ENCODE peak calls at places on chromosomes 13 and 19, in eight cellular contexts. C is tibial artery, R is AG10803, J is BE2C, E is thoracic aorta, A is Caco-2, F is brain microvascular endothelial cell, V is dorsolateral prefrontal cortex. O is an unnamed sample.
A peak's percentile ranks its signal among the peaks of the same experiment; 100 is the strongest.

GRCh38 chr19:58557253-58558065 is 952 bp downstream of the UBE2M start:
- DNase-seq in C (peak; percentile 64), R (no peak), J (no peak), E (no peak), A (no peak), F (no peak), V (no peak), O (no peak)

GRCh38 chr19:22604571-22605274 is 29.4 kb upstream of the ZNF492 start:
- DNase-seq in C (no peak), R (no peak), J (no peak), E (no peak), A (no peak), F (no peak), V (no peak), O (no peak)

GRCh38 chr13:32214073-32214472 is 101.1 kb downstream of the ZAR1L start:
- DNase-seq in C (no peak), R (no peak), J (no peak), E (no peak), A (no peak), F (no peak), V (no peak), O (no peak)

GRCh38 chr13:29707876-29708543 is 112.5 kb upstream of the SLC7A1 start:
- DNase-seq in C (no peak), R (peak; percentile 62), J (peak; percentile 82), E (no peak), A (peak; percentile 76), F (peak; percentile 45), V (no peak), O (peak; percentile 10)

GRCh38 chr13:36293497-36293896 is 4.1 kb downstream of the CCDC169 start:
- DNase-seq in C (no peak), R (no peak), J (no peak), E (no peak), A (no peak), F (no peak), V (no peak), O (no peak)

GRCh38 chr13:93364166-93364565 is 137.6 kb downstream of the GPC6 start:
- DNase-seq in C (no peak), R (no peak), J (no peak), E (no peak), A (no peak), F (peak; percentile 65), V (no peak), O (no peak)

GRCh38 chr13:67228909-67229308 is 1.2 kb downstream of the PCDH9 start:
- DNase-seq in C (no peak), R (no peak), J (no peak), E (no peak), A (no peak), F (no peak), V (peak; percentile 30), O (no peak)

GRCh38 chr13:33776510-33776909 is 41.4 kb upstream of the RFC3 start:
- DNase-seq in C (no peak), R (no peak), J (no peak), E (no peak), A (no peak), F (no peak), V (no peak), O (no peak)

GRCh38 chr13:73849292-73849691 is 284.9 kb downstream of the KLF12 start:
- DNase-seq in C (no peak), R (peak; percentile 59), J (peak; percentile 46), E (no peak), A (peak; percentile 56), F (peak; percentile 47), V (no peak), O (no peak)

GRCh38 chr13:87107626-87108025 is 563.5 kb upstream of the SLITRK5 start:
- DNase-seq in C (no peak), R (peak; percentile 13), J (no peak), E (no peak), A (no peak), F (no peak), V (no peak), O (no peak)

GRCh38 chr19:9917322-9917721 is 19.0 kb downstream of the OLFM2 start:
- DNase-seq in C (no peak), R (peak; percentile 46), J (peak; percentile 50), E (no peak), A (peak; percentile 53), F (peak; percentile 66), V (no peak), O (no peak)

GRCh38 chr19:47794526-47794925 is 9.8 kb downstream of the TPRX1 start:
- DNase-seq in C (no peak), R (no peak), J (no peak), E (no peak), A (no peak), F (no peak), V (no peak), O (no peak)
- TF ChIP-seq CTCF in C (no peak), R (no peak), J (peak; percentile 20), E (no peak), A (peak; percentile 23), F (peak; percentile 28), V (no peak), O (peak; percentile 10)

GRCh38 chr19:45772130-45772880 is 3.3 kb upstream of the SIX5 start:
- DNase-seq in C (no peak), R (no peak), J (no peak), E (no peak), A (no peak), F (no peak), V (no peak), O (no peak)

GRCh38 chr19:45773384-45773783 is 4.3 kb upstream of the SIX5 start:
- DNase-seq in C (no peak), R (no peak), J (no peak), E (no peak), A (no peak), F (no peak), V (no peak), O (no peak)

GRCh38 chr19:45777395-45777961 is 4.8 kb downstream of the DMPK start:
- DNase-seq in C (no peak), R (no peak), J (no peak), E (no peak), A (no peak), F (no peak), V (no peak), O (no peak)

GRCh38 chr19:45772912-45773311 is 3.9 kb upstream of the SIX5 start:
- DNase-seq in C (no peak), R (no peak), J (no peak), E (no peak), A (no peak), F (no peak), V (no peak), O (no peak)

GRCh38 chr19:45774765-45775164 is 5.7 kb upstream of the SIX5 start:
- DNase-seq in C (no peak), R (no peak), J (no peak), E (no peak), A (peak; percentile 92), F (no peak), V (no peak), O (no peak)
- TF ChIP-seq CTCF in C (no peak), R (no peak), J (no peak), E (no peak), A (peak; percentile 68), F (peak; percentile 9), V (no peak), O (no peak)

DNA sequence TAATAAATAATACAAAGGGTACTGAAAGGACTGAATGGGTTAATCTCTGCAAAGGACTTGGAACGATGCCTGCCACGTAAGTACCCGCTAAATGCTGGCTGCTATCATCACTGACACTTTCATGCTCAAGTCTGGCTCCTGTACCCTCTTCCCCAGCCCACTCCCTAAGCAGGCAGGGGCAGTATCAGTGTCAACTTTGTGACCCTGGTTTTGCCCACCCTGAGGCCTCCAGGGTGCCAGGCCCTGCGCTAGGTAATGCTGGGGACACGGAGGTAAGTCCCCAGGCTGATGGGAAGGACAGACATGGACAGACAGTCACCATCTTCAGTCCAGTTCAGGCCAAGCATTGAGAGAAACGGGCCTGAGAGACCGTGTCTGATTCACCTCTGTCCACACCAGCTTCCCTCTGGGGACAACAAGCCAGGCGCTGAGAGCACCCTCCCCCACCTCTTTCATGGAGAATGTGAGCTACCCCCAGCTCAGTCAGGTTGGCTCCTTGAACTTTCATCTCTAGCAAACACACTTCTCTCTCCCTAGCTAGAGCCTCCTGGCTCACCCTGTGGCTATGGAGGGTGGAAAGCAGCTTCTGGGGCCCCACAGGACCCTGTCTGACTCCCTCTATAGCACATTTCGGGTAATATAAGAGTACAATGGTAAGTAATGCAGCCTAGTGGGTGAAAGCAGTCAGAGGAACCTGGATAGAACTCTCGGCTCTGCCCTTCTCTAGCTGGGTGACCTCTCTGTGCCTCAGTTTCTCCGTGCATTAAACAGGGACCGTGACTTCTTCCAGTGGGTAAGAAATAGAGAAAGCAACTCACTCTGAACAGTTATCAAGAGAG is 758 bp downstream of the ETFB start:
- DNase-seq in C (no peak), R (peak; percentile 41), J (peak; percentile 38), E (no peak), A (peak; percentile 70), F (peak; percentile 29), V (no peak), O (no peak)
- TF ChIP-seq CTCF in C (no peak), R (peak; percentile 31), J (peak; percentile 11), E (no peak), A (no peak), F (peak; percentile 31), V (no peak), O (peak; percentile 20)

GRCh38 chr19:17678836-17679235 is 9.3 kb downstream of the UNC13A start:
- DNase-seq in C (no peak), R (no peak), J (no peak), E (no peak), A (no peak), F (no peak), V (no peak), O (no peak)

GRCh38 chr19:17676295-17676694 is 11.9 kb downstream of the UNC13A start:
- DNase-seq in C (no peak), R (no peak), J (no peak), E (no peak), A (no peak), F (no peak), V (no peak), O (no peak)

GRCh38 chr19:17671906-17672305 is 16.2 kb downstream of the UNC13A start:
- DNase-seq in C (no peak), R (peak; percentile 16), J (peak; percentile 66), E (no peak), A (peak; percentile 61), F (peak; percentile 55), V (no peak), O (no peak)

GRCh38 chr19:17677002-17677401 is 11.2 kb downstream of the UNC13A start:
- DNase-seq in C (no peak), R (no peak), J (no peak), E (no peak), A (no peak), F (no peak), V (no peak), O (no peak)

DNA sequence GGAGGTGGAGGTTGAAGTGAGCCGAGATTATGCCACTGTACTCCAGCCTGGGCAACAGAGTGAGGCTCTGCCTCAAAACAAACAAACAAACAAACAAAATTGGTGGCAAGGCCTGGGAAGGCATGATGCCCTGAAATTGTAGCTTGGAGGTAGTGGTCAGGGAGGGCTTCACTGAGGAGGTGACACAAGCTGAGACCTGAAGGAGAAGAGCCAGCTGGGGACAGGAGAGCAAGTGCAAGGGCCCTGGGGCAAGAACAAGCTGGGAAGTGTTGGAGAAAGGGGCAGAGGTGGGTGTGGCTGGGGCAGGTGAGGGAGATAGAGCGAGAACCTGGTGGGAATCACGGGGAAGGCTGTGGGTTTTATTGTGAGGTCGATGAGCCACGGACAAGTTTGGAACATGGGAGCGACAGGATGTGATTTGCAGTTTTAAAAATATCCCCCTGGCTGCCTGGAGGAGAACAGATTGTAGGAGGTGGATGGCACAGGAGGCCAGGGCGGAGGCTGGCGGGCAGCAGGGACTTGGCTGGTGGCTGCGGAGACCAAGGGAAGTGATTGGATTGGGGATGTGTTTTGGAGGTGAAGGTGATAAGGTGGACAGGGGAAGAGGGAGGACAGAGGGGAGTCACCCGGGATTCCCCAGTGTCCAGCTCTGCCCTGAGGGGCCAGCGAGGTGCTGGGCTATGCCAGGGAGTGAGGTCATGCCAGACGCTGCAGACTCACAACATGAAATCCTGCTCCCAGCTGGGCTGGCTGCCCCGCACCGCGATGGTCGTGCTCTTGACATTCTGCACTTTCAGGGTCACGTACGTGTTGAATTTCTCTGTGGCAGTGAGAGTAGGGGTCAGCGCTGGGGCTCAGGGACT is 14.0 kb downstream of the UNC13A start:
- DNase-seq in C (no peak), R (no peak), J (no peak), E (no peak), A (no peak), F (no peak), V (peak; percentile 50), O (no peak)
- TF ChIP-seq CTCF in C (no peak), R (no peak), J (no peak), E (no peak), A (no peak), F (no peak), V (no peak), O (no peak)